ENCODE peak calls at places on chromosomes 13 and 19, in six cellular contexts. W, G, J, L, K and Q are unnamed samples.

GRCh38 chr13:75411924-75412537 is 69.9 kb downstream of the TBC1D4 start:
- DNase-seq in W (no peak), G (no peak), J (no peak), L (no peak), K (no peak), Q (no peak)

GRCh38 chr13:36082396-36082795 is 48.8 kb downstream of the DCLK1 start:
- DNase-seq in W (no peak), G (no peak), J (no peak), L (no peak), K (no peak), Q (no peak)

GRCh38 chr13:21014666-21015170 is 46.7 kb downstream of the LATS2 start:
- DNase-seq in W (no peak), G (no peak), J (peak), L (peak), K (no peak), Q (peak)

GRCh38 chr13:100898431-100898830 is 223.8 kb upstream of the TMTC4 start:
- DNase-seq in W (no peak), G (no peak), J (no peak), L (peak), K (no peak), Q (no peak)

GRCh38 chr19:4866595-4867424 is 657 bp downstream of the PLIN3 start:
- DNase-seq in W (peak), G (peak), J (peak), L (peak), K (peak), Q (peak)

GRCh38 chr19:2561895-2562294 is 86.0 kb downstream of the GADD45B start:
- DNase-seq in W (no peak), G (no peak), J (no peak), L (no peak), K (no peak), Q (no peak)

GRCh38 chr13:107835339-107836018 is 379.9 kb downstream of the LIG4 start:
- DNase-seq in W (no peak), G (no peak), J (no peak), L (peak), K (no peak), Q (no peak)

GRCh38 chr13:51346397-51346796 is 6.9 kb downstream of the SERPINE3 start:
- DNase-seq in W (no peak), G (no peak), J (no peak), L (no peak), K (no peak), Q (no peak)

DNA sequence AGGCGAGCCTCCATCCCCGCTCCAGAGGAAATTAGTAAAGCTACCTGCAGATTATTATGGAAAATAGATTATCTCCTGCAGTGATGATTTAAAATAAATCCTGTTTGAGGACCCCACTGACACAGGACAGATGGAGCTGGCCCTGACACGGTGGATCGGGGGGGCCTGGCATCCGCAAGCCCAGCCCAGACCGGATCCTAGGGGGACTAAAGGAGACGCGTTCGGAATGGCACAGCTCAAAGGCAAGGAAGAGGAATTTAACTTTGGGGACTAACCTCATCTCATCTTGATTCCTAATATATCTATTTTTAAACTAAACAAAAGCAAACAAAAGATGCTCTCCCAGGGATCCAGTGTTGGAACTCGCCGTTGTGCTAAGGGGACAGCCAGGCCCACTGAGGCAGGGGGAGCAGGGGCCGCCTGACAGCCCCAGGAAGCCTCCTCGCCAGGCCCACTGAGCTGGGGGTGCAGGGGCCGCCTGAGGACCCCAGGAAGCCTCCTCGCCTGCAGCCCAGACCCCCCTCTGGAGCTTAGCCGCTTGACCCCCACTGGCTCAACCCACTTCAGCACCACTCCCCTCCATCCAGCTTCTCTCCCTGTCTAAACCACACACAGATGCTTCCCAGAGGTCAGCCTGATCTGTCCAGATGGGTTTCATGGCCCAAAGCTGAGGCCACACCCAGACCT is 78.6 kb downstream of the SPACA7 start:
- DNase-seq in W (peak), G (no peak), J (no peak), L (no peak), K (no peak), Q (no peak)
- TF ChIP-seq CTCF in W (no peak), G (no peak), J (no peak), L (no peak), K (no peak), Q (no peak)

DNA sequence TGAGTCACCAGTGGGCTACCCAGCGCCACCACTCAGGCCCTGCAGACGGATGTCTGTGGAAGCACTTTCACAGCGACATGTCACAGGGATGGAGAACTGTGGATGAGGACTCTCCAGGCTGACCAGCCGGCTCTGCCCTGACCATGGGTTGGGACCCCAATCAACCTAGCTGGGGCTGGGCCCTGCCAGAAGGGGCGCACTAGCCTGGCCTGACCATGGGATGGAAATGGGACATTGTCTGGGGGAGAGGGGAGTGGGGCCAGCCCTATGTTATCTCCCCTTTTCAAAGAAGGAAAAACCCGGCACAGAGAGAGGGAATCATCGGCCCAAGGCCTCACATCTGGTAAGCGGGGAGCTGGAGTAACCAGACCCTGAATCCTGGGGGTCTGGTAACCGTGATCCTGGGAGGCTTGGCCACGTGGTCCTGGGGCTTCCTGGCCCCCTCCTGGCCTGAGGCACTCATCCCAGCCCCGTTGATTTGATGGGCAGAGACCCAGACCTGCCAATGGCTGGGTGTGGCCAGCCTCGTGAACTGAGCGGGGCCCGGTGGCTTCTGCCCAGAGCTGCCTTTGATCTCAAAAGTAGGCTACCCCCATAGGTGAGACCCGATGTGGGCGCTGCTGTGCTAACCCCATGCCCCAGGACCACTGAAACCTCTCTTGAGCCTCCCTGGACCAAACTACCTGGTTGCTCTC is 11.2 kb upstream of the SLC7A10 start:
- DNase-seq in W (no peak), G (no peak), J (peak), L (no peak), K (no peak), Q (no peak)
- TF ChIP-seq CTCF in W (peak), G (no peak), J (no peak), L (no peak), K (no peak), Q (peak)

DNA sequence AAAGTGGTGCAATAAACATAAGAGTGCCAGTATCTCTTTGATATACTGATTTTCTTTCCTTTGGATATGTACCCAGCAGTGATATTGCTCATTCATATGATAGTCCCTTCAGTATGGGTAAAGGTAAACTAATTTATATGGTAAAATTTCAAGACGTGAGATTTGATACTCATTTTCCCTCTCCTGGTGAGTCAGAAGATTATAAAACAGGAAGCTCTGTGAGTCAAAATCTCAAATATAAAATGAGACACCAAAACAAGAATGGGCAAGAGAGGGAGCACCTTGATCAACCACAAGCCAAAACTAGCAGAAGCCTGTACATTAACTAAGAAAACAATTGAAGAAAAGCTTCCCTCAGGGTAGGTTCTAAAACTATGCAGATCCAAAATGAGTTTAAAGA is 216.3 kb downstream of the SLITRK6 start:
- DNase-seq in W (no peak), G (no peak), J (no peak), L (peak), K (no peak), Q (no peak)
- TF ChIP-seq CTCF in W (no peak), G (no peak), J (no peak), L (no peak), K (no peak), Q (no peak)

GRCh38 chr19:40192758-40193586 is 1.7 kb downstream of the MAP3K10 start:
- DNase-seq in W (no peak), G (no peak), J (no peak), L (no peak), K (no peak), Q (no peak)

GRCh38 chr19:40190891-40191835 is at the start of gene MAP3K10:
- DNase-seq in W (peak), G (peak), J (peak), L (peak), K (peak), Q (peak)

GRCh38 chr19:40193587-40193849 is 2.3 kb downstream of the MAP3K10 start:
- DNase-seq in W (no peak), G (no peak), J (no peak), L (peak), K (no peak), Q (peak)

DNA sequence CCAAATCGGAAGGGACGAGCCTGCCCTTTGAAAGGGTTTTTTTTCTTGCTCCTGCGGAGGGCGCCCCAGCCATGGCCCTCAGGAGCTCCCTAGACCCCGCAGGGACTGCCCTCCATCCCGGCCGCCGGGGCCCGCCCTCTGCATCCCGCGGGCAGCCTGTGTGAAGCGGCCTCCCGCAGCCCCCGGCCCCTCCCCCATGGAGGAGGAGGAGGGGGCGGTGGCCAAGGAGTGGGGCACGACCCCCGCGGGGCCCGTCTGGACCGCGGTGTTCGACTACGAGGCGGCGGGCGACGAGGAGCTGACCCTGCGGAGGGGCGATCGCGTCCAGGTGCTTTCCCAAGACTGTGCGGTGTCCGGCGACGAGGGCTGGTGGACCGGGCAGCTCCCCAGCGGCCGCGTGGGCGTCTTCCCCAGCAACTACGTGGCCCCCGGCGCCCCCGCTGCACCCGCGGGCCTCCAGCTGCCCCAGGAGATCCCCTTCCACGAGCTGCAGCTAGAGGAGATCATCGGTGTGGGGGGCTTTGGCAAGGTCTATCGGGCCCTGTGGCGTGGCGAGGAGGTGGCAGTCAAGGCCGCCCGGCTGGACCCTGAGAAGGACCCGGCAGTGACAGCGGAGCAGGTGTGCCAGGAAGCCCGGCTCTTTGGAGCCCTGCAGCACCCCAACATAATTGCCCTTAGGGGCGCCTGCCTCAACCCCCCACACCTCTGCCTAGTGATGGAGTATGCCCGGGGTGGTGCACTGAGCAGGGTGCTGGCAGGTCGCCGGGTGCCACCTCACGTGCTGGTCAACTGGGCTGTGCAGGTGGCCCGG is 815 bp downstream of the MAP3K10 start:
- DNase-seq in W (peak), G (peak), J (peak), L (peak), K (peak), Q (no peak)
- TF ChIP-seq CTCF in W (peak), G (peak), J (no peak), L (peak), K (no peak), Q (peak)

DNA sequence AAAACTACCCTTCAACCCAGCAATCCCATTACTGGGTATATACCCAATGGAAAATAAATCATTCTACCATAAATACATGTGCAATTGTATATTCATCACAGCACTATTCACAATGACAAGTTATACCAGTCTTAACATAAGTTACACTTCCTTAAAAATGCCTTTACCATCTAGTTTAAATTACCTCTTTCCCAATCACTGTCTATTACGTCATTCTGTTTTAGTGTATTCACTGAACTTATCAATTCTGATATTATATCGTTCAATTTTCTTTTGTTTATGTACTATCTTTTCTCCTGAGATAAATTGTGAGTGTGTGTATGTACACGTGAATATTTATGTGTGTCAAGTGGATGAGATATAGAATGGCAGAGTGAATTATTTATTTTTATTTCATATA is 1416.8 kb downstream of the OLFM4 start:
- DNase-seq in W (no peak), G (no peak), J (no peak), L (no peak), K (no peak), Q (no peak)
- TF ChIP-seq CTCF in W (no peak), G (no peak), J (no peak), L (no peak), K (no peak), Q (no peak)

GRCh38 chr13:60369242-60369641 is 27.8 kb upstream of the TDRD3 start:
- DNase-seq in W (no peak), G (no peak), J (no peak), L (peak), K (no peak), Q (no peak)
- TF ChIP-seq CTCF in W (peak), G (peak), J (peak), L (peak), K (peak), Q (peak)

GRCh38 chr19:16514383-16515019 is 18.3 kb downstream of the C19orf44 start:
- DNase-seq in W (no peak), G (no peak), J (no peak), L (no peak), K (no peak), Q (no peak)
- TF ChIP-seq CTCF in W (peak), G (no peak), J (no peak), L (no peak), K (no peak), Q (no peak)

GRCh38 chr13:30164141-30164540 is 143.2 kb downstream of the KATNAL1 start:
- DNase-seq in W (no peak), G (no peak), J (no peak), L (no peak), K (no peak), Q (no peak)

GRCh38 chr13:30165071-30165470 is 142.3 kb downstream of the KATNAL1 start:
- DNase-seq in W (no peak), G (no peak), J (no peak), L (no peak), K (no peak), Q (no peak)

GRCh38 chr13:30170569-30170968 is 136.8 kb downstream of the KATNAL1 start:
- DNase-seq in W (no peak), G (no peak), J (no peak), L (no peak), K (no peak), Q (no peak)

GRCh38 chr13:30169442-30169841 is 137.9 kb downstream of the KATNAL1 start:
- DNase-seq in W (no peak), G (no peak), J (no peak), L (no peak), K (no peak), Q (no peak)

DNA sequence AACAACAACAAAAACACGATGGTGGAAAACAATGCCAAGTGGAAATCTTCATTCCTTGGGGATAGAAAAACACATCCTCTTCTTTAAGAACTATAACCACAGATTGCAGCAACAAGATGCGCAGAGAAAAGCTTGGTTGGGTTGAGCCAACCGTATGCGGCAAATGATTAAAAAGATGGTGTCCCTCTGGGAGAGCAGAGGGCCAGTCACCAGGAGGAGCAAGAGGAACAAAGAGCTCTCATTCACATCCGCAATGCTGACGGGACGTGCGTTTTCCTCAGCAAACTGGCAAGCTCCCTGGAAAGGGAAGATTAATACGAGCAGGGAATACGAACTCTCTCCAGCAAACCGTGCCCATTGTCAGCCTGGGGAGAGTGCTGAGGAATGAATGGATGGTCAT is 141.6 kb downstream of the KATNAL1 start:
- DNase-seq in W (no peak), G (peak), J (peak), L (no peak), K (no peak), Q (no peak)
- TF ChIP-seq CTCF in W (no peak), G (no peak), J (no peak), L (no peak), K (no peak), Q (no peak)